ENCODE peak calls at places on chromosomes 16 and 17, in five cellular contexts. One of them, this sample, is unnamed.

GRCh38 chr17:68391561-68392268 is 65.6 kb downstream of the WIPI1 start:
- DNase-seq in heart left ventricle: no peak
- DNase-seq in tibial nerve: no peak
- DNase-seq in H1: no peak
- DNase-seq in transverse colon: no peak
- DNase-seq in this sample: no peak

GRCh38 chr16:8517280-8517679 is 73.0 kb downstream of the TMEM114 start:
- DNase-seq in heart left ventricle: no peak
- DNase-seq in tibial nerve: no peak
- DNase-seq in H1: no peak
- DNase-seq in transverse colon: no peak
- DNase-seq in this sample: no peak

GRCh38 chr17:57622886-57623433 is 122.1 kb downstream of the CCDC182 start:
- DNase-seq in heart left ventricle: no peak
- DNase-seq in tibial nerve: no peak
- DNase-seq in H1: no peak
- DNase-seq in transverse colon: no peak
- DNase-seq in this sample: no peak

GRCh38 chr16:3949287-3949686 is 68.8 kb upstream of the CREBBP start:
- DNase-seq in heart left ventricle: no peak
- DNase-seq in tibial nerve: no peak
- DNase-seq in H1: no peak
- DNase-seq in transverse colon: no peak
- DNase-seq in this sample: no peak

GRCh38 chr17:80917716-80918560 is 73.7 kb upstream of the CHMP6 start:
- DNase-seq in heart left ventricle: no peak
- DNase-seq in tibial nerve: no peak
- DNase-seq in H1: no peak
- DNase-seq in transverse colon: no peak
- DNase-seq in this sample: no peak

GRCh38 chr17:67818110-67819002 is 6.9 kb upstream of the BPTF start:
- DNase-seq in heart left ventricle: no peak
- DNase-seq in tibial nerve: no peak
- DNase-seq in H1: no peak
- DNase-seq in transverse colon: no peak
- DNase-seq in this sample: no peak

GRCh38 chr16:66662445-66663194 is 33.9 kb downstream of the CMTM4 start:
- DNase-seq in heart left ventricle: no peak
- DNase-seq in tibial nerve: no peak
- DNase-seq in H1: no peak
- DNase-seq in transverse colon: no peak
- DNase-seq in this sample: no peak

GRCh38 chr16:75074920-75075687 is 41.5 kb downstream of the LDHD start:
- DNase-seq in heart left ventricle: peak
- DNase-seq in tibial nerve: no peak
- DNase-seq in H1: no peak
- DNase-seq in transverse colon: peak
- DNase-seq in this sample: peak

GRCh38 chr16:57592591-57593003 is 35.8 kb upstream of the ADGRG1 start:
- DNase-seq in heart left ventricle: peak
- DNase-seq in tibial nerve: no peak
- DNase-seq in H1: no peak
- DNase-seq in transverse colon: peak
- DNase-seq in this sample: peak

GRCh38 chr17:68843522-68843921 is 111.7 kb downstream of the ABCA8 start:
- DNase-seq in heart left ventricle: no peak
- DNase-seq in tibial nerve: no peak
- DNase-seq in H1: no peak
- DNase-seq in transverse colon: no peak
- DNase-seq in this sample: no peak

GRCh38 chr17:17107891-17108680 is 65.8 kb downstream of the MPRIP start:
- DNase-seq in heart left ventricle: no peak
- DNase-seq in tibial nerve: no peak
- DNase-seq in H1: no peak
- DNase-seq in transverse colon: no peak
- DNase-seq in this sample: no peak

GRCh38 chr17:73362697-73363096 is 50.9 kb upstream of the CDC42EP4 start:
- DNase-seq in heart left ventricle: no peak
- DNase-seq in tibial nerve: no peak
- DNase-seq in H1: no peak
- DNase-seq in transverse colon: no peak
- DNase-seq in this sample: no peak

GRCh38 chr17:39687546-39688474 is at the start of gene PGAP3:
- DNase-seq in heart left ventricle: peak
- DNase-seq in tibial nerve: peak
- DNase-seq in H1: peak
- DNase-seq in transverse colon: peak
- DNase-seq in this sample: peak

GRCh38 chr17:46822388-46822921 is 4.0 kb upstream of the WNT3 start:
- DNase-seq in heart left ventricle: no peak
- DNase-seq in tibial nerve: no peak
- DNase-seq in H1: no peak
- DNase-seq in transverse colon: peak
- DNase-seq in this sample: no peak

GRCh38 chr17:21129023-21129681 is 2.4 kb downstream of the DHRS7B start:
- DNase-seq in heart left ventricle: no peak
- DNase-seq in tibial nerve: no peak
- DNase-seq in H1: no peak
- DNase-seq in transverse colon: no peak
- DNase-seq in this sample: no peak

GRCh38 chr17:33674685-33675084 is 381.6 kb upstream of the ASIC2 start:
- DNase-seq in heart left ventricle: no peak
- DNase-seq in tibial nerve: peak
- DNase-seq in H1: peak
- DNase-seq in transverse colon: peak
- DNase-seq in this sample: peak

GRCh38 chr17:8189711-8190477 is at the start of gene BORCS6:
- DNase-seq in heart left ventricle: peak
- DNase-seq in tibial nerve: peak
- DNase-seq in H1: peak
- DNase-seq in transverse colon: peak
- DNase-seq in this sample: peak

GRCh38 chr17:79413591-79413990 is 197.3 kb downstream of the RBFOX3 start:
- DNase-seq in heart left ventricle: no peak
- DNase-seq in tibial nerve: no peak
- DNase-seq in H1: no peak
- DNase-seq in transverse colon: no peak
- DNase-seq in this sample: no peak

GRCh38 chr16:1745181-1745899 is 26.0 kb downstream of the NME3 start:
- DNase-seq in heart left ventricle: no peak
- DNase-seq in tibial nerve: no peak
- DNase-seq in H1: no peak
- DNase-seq in transverse colon: no peak
- DNase-seq in this sample: no peak

GRCh38 chr17:7260601-7261376 is 1.5 kb downstream of the CLDN7 start:
- DNase-seq in heart left ventricle: no peak
- DNase-seq in tibial nerve: no peak
- DNase-seq in H1: no peak
- DNase-seq in transverse colon: peak
- DNase-seq in this sample: no peak

GRCh38 chr17:49016775-49017463 is 19.7 kb downstream of the IGF2BP1 start:
- DNase-seq in heart left ventricle: no peak
- DNase-seq in tibial nerve: no peak
- DNase-seq in H1: no peak
- DNase-seq in transverse colon: peak
- DNase-seq in this sample: no peak

GRCh38 chr16:88595101-88595500 is 24.9 kb downstream of the ZC3H18 start:
- DNase-seq in heart left ventricle: no peak
- DNase-seq in tibial nerve: no peak
- DNase-seq in H1: no peak
- DNase-seq in transverse colon: no peak
- DNase-seq in this sample: no peak

DNA sequence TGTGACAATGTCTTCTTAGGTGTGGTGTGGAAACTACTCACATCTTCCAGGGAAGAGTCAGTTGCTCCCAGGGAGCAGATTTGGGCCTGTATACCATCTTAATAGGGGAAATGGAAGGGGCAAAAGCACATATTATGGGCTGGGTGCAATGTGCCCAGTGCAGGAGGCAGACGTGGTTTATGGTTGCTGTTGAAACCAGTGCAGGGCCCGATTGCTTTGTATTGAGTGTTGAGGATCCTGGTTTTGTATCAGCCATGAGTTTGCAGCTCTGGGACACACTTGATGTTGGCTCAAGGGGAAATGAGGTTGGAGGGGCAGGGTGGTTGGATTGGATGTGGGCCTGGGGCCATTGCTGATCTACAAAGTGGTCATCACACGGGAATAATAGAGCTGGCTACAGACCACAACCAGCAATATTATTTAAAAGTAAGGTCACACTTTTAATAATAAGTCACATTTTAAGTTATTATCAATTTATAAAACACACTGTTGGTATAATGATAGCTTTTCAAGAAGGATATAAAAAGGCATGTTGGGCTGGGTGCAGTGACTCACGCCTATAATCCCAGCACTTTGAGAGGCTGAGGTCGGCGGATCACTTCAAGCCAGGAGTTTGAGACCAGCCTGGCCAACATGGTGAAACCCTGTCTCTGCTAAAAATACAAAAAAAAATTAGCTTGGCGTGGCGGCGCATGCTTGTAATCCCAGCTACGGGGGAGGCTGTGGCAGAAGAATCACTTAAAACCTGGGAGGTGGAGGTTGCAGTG is 302.4 kb downstream of the SEC14L1 start:
- DNase-seq in heart left ventricle: no peak
- DNase-seq in tibial nerve: no peak
- DNase-seq in H1: no peak
- DNase-seq in transverse colon: no peak
- DNase-seq in this sample: no peak
- H3K27ac ChIP-seq in heart left ventricle: no peak
- H3K27ac ChIP-seq in tibial nerve: no peak
- H3K27ac ChIP-seq in H1: no peak
- H3K27ac ChIP-seq in transverse colon: peak
- H3K27ac ChIP-seq in this sample: peak

GRCh38 chr17:27323538-27324212 is 29.8 kb downstream of the WSB1 start:
- DNase-seq in heart left ventricle: peak
- DNase-seq in tibial nerve: peak
- DNase-seq in H1: no peak
- DNase-seq in transverse colon: peak
- DNase-seq in this sample: no peak
- H3K27ac ChIP-seq in heart left ventricle: peak
- H3K27ac ChIP-seq in tibial nerve: no peak
- H3K27ac ChIP-seq in H1: no peak
- H3K27ac ChIP-seq in transverse colon: peak
- H3K27ac ChIP-seq in this sample: no peak

GRCh38 chr16:83098536-83098935 is 471.8 kb downstream of the CDH13 start:
- DNase-seq in heart left ventricle: no peak
- DNase-seq in tibial nerve: no peak
- DNase-seq in H1: no peak
- DNase-seq in transverse colon: no peak
- DNase-seq in this sample: no peak

GRCh38 chr16:83105279-83106077 is 478.7 kb downstream of the CDH13 start:
- DNase-seq in heart left ventricle: no peak
- DNase-seq in tibial nerve: no peak
- DNase-seq in H1: no peak
- DNase-seq in transverse colon: no peak
- DNase-seq in this sample: no peak

GRCh38 chr16:83100679-83101078 is 473.9 kb downstream of the CDH13 start:
- DNase-seq in heart left ventricle: no peak
- DNase-seq in tibial nerve: no peak
- DNase-seq in H1: no peak
- DNase-seq in transverse colon: no peak
- DNase-seq in this sample: no peak

DNA sequence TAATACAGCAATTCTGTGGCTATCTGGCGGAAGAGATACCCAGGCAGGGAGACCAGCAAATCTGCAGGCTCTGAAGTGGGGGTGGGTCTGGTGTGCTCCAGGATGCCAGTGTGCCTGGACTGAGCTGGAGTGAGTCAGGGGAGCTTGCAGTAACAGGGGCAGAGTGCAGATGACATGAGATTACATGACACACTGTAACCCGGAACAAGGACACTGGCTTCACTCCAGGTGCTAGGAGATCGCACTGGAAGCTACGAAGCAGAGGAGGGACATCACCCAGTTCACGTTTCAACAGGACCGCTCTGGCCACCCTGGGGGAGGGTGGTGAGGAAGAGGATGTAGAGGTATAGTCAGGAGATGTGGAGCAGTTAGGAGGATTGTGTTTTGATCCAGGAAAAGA is 475.6 kb downstream of the CDH13 start:
- DNase-seq in heart left ventricle: no peak
- DNase-seq in tibial nerve: no peak
- DNase-seq in H1: no peak
- DNase-seq in transverse colon: no peak
- DNase-seq in this sample: no peak
- H3K27ac ChIP-seq in heart left ventricle: no peak
- H3K27ac ChIP-seq in tibial nerve: no peak
- H3K27ac ChIP-seq in H1: no peak
- H3K27ac ChIP-seq in transverse colon: no peak
- H3K27ac ChIP-seq in this sample: no peak

GRCh38 chr17:721540-721937 is 6.9 kb upstream of the VPS53 start:
- DNase-seq in heart left ventricle: no peak
- DNase-seq in tibial nerve: no peak
- DNase-seq in H1: no peak
- DNase-seq in transverse colon: no peak
- DNase-seq in this sample: no peak

GRCh38 chr17:725746-726145 is 6.7 kb upstream of the TLCD3A start:
- DNase-seq in heart left ventricle: no peak
- DNase-seq in tibial nerve: no peak
- DNase-seq in H1: no peak
- DNase-seq in transverse colon: no peak
- DNase-seq in this sample: no peak

GRCh38 chr17:718075-718474 is 3.4 kb upstream of the VPS53 start:
- DNase-seq in heart left ventricle: no peak
- DNase-seq in tibial nerve: no peak
- DNase-seq in H1: no peak
- DNase-seq in transverse colon: no peak
- DNase-seq in this sample: no peak

GRCh38 chr17:725084-725483 is 7.3 kb upstream of the TLCD3A start:
- DNase-seq in heart left ventricle: no peak
- DNase-seq in tibial nerve: no peak
- DNase-seq in H1: no peak
- DNase-seq in transverse colon: no peak
- DNase-seq in this sample: no peak

DNA sequence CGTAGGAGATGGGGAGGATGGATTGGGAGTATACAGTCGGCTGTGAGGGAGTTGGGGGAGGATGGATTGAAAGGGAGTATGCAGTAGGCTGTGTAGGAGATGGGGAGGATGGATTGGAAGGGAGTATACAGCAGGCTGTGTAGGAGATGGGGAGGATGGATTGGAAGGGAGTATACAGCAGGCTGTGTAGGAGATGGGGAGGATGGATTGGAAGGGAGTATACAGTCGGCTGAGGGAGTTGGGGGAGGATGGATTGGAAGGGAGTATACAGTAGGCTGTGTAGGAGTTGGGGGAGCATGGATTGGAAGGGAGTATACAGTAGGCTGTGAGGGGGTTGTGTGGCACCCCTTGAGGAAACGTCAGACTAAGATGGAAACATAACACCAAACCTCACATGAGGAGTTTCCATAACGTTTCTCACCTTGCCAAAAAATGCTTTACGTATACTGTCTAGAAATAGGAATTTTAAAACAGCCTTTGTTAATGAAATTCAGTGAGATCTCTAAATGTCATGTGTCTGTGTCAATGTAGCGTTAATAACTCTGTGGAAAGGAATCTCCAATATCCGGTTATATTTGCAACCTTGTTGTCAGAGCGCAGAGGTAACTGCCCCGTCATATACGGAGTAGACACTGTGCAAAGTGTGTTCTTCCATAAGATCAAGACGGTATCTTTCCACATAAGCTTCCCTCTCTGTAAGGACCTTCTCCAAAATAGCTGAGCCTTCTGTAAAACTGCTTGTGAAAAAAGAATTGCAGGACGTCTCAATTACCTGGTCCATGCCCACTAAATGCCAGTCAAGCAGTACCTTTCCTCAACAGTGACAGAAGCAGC is 6.3 kb upstream of the VPS53 start:
- DNase-seq in heart left ventricle: no peak
- DNase-seq in tibial nerve: no peak
- DNase-seq in H1: no peak
- DNase-seq in transverse colon: no peak
- DNase-seq in this sample: no peak
- H3K27ac ChIP-seq in heart left ventricle: no peak
- H3K27ac ChIP-seq in tibial nerve: no peak
- H3K27ac ChIP-seq in H1: no peak
- H3K27ac ChIP-seq in transverse colon: no peak
- H3K27ac ChIP-seq in this sample: no peak